ENCODE peak calls at places on chromosomes 16 and 17, in four cellular contexts. O, L, Z and T are unnamed samples.

GRCh38 chr16:4696905-4697866 is 3.8 kb downstream of the NUDT16L1 start:
- DNase-seq in O (no peak), L (no peak), Z (peak; percentile 60), T (no peak)

GRCh38 chr17:34725740-34726139 is 146.4 kb downstream of the TMEM132E start:
- DNase-seq in O (no peak), L (no peak), Z (no peak), T (no peak)

GRCh38 chr16:78523212-78523995 is 423.9 kb downstream of the WWOX start:
- DNase-seq in O (no peak), L (no peak), Z (no peak), T (no peak)

GRCh38 chr16:88014201-88014781 is 63.1 kb downstream of the BANP start:
- DNase-seq in O (no peak), L (no peak), Z (peak; percentile 37), T (peak; percentile 46)

GRCh38 chr17:2610640-2611175 is 17.3 kb downstream of the PAFAH1B1 start:
- DNase-seq in O (no peak), L (no peak), Z (no peak), T (no peak)

GRCh38 chr16:67667817-67668494 is 1.3 kb downstream of the C16orf86 start:
- DNase-seq in O (peak; percentile 69), L (peak; percentile 54), Z (peak; percentile 95), T (peak; percentile 85)

GRCh38 chr16:19672378-19672777 is 45.6 kb downstream of the KNOP1 start:
- DNase-seq in O (no peak), L (no peak), Z (no peak), T (no peak)

GRCh38 chr16:10862432-10862831 is 14.6 kb upstream of the CIITA start:
- DNase-seq in O (no peak), L (peak; percentile 25), Z (peak; percentile 76), T (no peak)

GRCh38 chr16:69888005-69888560 is 63.1 kb upstream of the CLEC18A start:
- DNase-seq in O (no peak), L (no peak), Z (no peak), T (no peak)

GRCh38 chr17:10398352-10398751 is 23.4 kb downstream of the MYH8 start:
- DNase-seq in O (no peak), L (no peak), Z (no peak), T (no peak)

GRCh38 chr17:29352146-29352545 is 38.0 kb upstream of the TAOK1 start:
- DNase-seq in O (no peak), L (no peak), Z (no peak), T (no peak)

GRCh38 chr17:17523001-17523713 is 27.0 kb upstream of the RASD1 start:
- DNase-seq in O (no peak), L (no peak), Z (no peak), T (no peak)